ENCODE peak calls at places on chromosome 1, in ten cellular contexts. E is posterior cingulate gyrus; P is lower lobe of right lung; A is effector memory CD4-positive, alpha-beta T cell; F is GM20000; G is cerebellar nuclear complex; R is RWPE1; H is occipital lobe; Z is stimulated activated CD4-positive, alpha-beta T cell treated with anti-CD3 and anti-CD28 coated beads, Interleukin-12 subunit alpha, Interleukin-12 subunit beta, amount 100 ng/mL, for 4 hours; K is nephron progenitor cell. T is an unnamed sample.

GRCh38 chr1:205774277-205775014 is 836 bp downstream of the RAB29 start:
- DNase-seq in E (no peak), P (peak), A (peak), F (peak), G (no peak), R (no peak), H (no peak), Z (peak), K (peak), T (no peak)

GRCh38 chr1:53316058-53316741 is 11.7 kb downstream of the LRP8 start:
- DNase-seq in E (no peak), P (peak), A (no peak), F (peak), G (no peak), R (no peak), H (no peak), Z (no peak), K (peak), T (no peak)

GRCh38 chr1:164743991-164744390 is 185.0 kb downstream of the PBX1 start:
- DNase-seq in E (no peak), P (no peak), A (no peak), F (no peak), G (no peak), R (no peak), H (no peak), Z (no peak), K (no peak), T (no peak)

GRCh38 chr1:187009320-187009719 is 180.6 kb downstream of the PLA2G4A start:
- DNase-seq in E (no peak), P (no peak), A (no peak), F (no peak), G (no peak), R (no peak), H (no peak), Z (no peak), K (no peak), T (no peak)

GRCh38 chr1:160375788-160376524 is 9.1 kb downstream of the NHLH1 start:
- DNase-seq in E (no peak), P (no peak), A (no peak), F (peak), G (no peak), R (no peak), H (peak), Z (no peak), K (no peak), T (no peak)

GRCh38 chr1:13550663-13551062 is 33.0 kb upstream of the PDPN start:
- DNase-seq in E (no peak), P (no peak), A (no peak), F (no peak), G (no peak), R (no peak), H (no peak), Z (no peak), K (no peak), T (no peak)

GRCh38 chr1:206734499-206735142 is 36.0 kb upstream of the IL19 start:
- DNase-seq in E (peak), P (no peak), A (peak), F (peak), G (no peak), R (peak), H (no peak), Z (peak), K (peak), T (no peak)

GRCh38 chr1:224768971-224769370 is 152.9 kb downstream of the CNIH3 start:
- DNase-seq in E (no peak), P (no peak), A (no peak), F (no peak), G (no peak), R (no peak), H (no peak), Z (no peak), K (no peak), T (no peak)

GRCh38 chr1:160022330-160023310 is 9.2 kb downstream of the PIGM start:
- DNase-seq in E (no peak), P (no peak), A (no peak), F (no peak), G (no peak), R (peak), H (no peak), Z (no peak), K (no peak), T (no peak)

GRCh38 chr1:212749924-212750535 is 41.5 kb downstream of the NSL1 start:
- DNase-seq in E (no peak), P (no peak), A (no peak), F (peak), G (no peak), R (peak), H (no peak), Z (no peak), K (peak), T (no peak)

GRCh38 chr1:20078711-20079110 is 8.7 kb downstream of the PLA2G5 start:
- DNase-seq in E (no peak), P (no peak), A (no peak), F (no peak), G (no peak), R (no peak), H (no peak), Z (no peak), K (no peak), T (no peak)

GRCh38 chr1:205639567-205639966 is 7.8 kb upstream of the ELK4 start:
- DNase-seq in E (no peak), P (no peak), A (no peak), F (no peak), G (no peak), R (no peak), H (no peak), Z (no peak), K (no peak), T (no peak)

GRCh38 chr1:208837242-208837641 is 593.1 kb upstream of the PLXNA2 start:
- DNase-seq in E (no peak), P (no peak), A (no peak), F (no peak), G (no peak), R (no peak), H (no peak), Z (no peak), K (no peak), T (no peak)

GRCh38 chr1:192327997-192328396 is 11.2 kb downstream of the RGS21 start:
- DNase-seq in E (no peak), P (peak), A (no peak), F (no peak), G (no peak), R (no peak), H (no peak), Z (no peak), K (no peak), T (no peak)